ENCODE peak calls at places on chromosomes 3 and 15, in ten cellular contexts. N is HFFc6; B is RKO; Y is stimulated activated CD8-positive, alpha-beta memory T cell treated with anti-CD3 and anti-CD28 coated beads, Interleukin-12 subunit alpha, Interleukin-12 subunit beta, amount 100 ng/mL, for 4 hours; H is HTR-8/SVneo; W is cerebellar nuclear complex; K is WTC11; J is G401; F is stimulated activated CD4-positive, alpha-beta T cell treated with anti-CD3 and anti-CD28 coated beads, Interleukin-2, amount 100 ng/mL, for 48 hours; D is T follicular helper cell. Q is an unnamed sample.

GRCh38 chr3:158097571-158098553 is 8.4 kb downstream of the SHOX2 start:
- DNase-seq in N (no peak), B (peak), Y (no peak), H (peak), W (no peak), K (peak), J (no peak), F (peak), D (peak), Q (peak)

GRCh38 chr15:71316911-71317310 is 201.6 kb downstream of the THSD4 start:
- DNase-seq in N (no peak), B (no peak), Y (no peak), H (no peak), W (no peak), K (no peak), J (no peak), F (no peak), D (no peak), Q (no peak)

GRCh38 chr3:189303584-189303983 is 131.8 kb downstream of the TPRG1 start:
- DNase-seq in N (no peak), B (no peak), Y (no peak), H (no peak), W (no peak), K (no peak), J (no peak), F (no peak), D (no peak), Q (no peak)

GRCh38 chr15:79523266-79523665 is 91.1 kb downstream of the MINAR1 start:
- DNase-seq in N (peak), B (no peak), Y (no peak), H (no peak), W (no peak), K (no peak), J (no peak), F (no peak), D (no peak), Q (no peak)

GRCh38 chr15:52103217-52104207 is 9.1 kb downstream of the BCL2L10 start:
- DNase-seq in N (peak), B (peak), Y (no peak), H (peak), W (no peak), K (no peak), J (no peak), F (no peak), D (no peak), Q (no peak)

GRCh38 chr15:34360298-34360697 is 6.7 kb downstream of the LPCAT4 start:
- DNase-seq in N (peak), B (peak), Y (no peak), H (no peak), W (no peak), K (peak), J (no peak), F (no peak), D (no peak), Q (no peak)

GRCh38 chr3:46468758-46469600 is 4.3 kb upstream of the LTF start:
- DNase-seq in N (no peak), B (no peak), Y (no peak), H (no peak), W (no peak), K (no peak), J (no peak), F (no peak), D (no peak), Q (no peak)

GRCh38 chr15:29103825-29104565 is 165.6 kb downstream of the NSMCE3 start:
- DNase-seq in N (peak), B (no peak), Y (no peak), H (peak), W (peak), K (peak), J (peak), F (peak), D (peak), Q (peak)

GRCh38 chr15:66195621-66196230 is 57.8 kb downstream of the MEGF11 start:
- DNase-seq in N (no peak), B (no peak), Y (no peak), H (no peak), W (no peak), K (no peak), J (no peak), F (no peak), D (no peak), Q (no peak)

GRCh38 chr15:58398053-58398452 is 33.7 kb upstream of the LIPC start:
- DNase-seq in N (no peak), B (no peak), Y (no peak), H (no peak), W (no peak), K (no peak), J (peak), F (no peak), D (no peak), Q (no peak)

GRCh38 chr15:84600331-84600686 is 500 bp upstream of the ZSCAN2 start:
- DNase-seq in N (peak), B (peak), Y (peak), H (peak), W (no peak), K (peak), J (peak), F (peak), D (peak), Q (peak)

GRCh38 chr3:83523470-83524073 is 1435.2 kb upstream of the CADM2 start:
- DNase-seq in N (no peak), B (peak), Y (no peak), H (peak), W (no peak), K (peak), J (peak), F (no peak), D (no peak), Q (no peak)

GRCh38 chr15:42616107-42616506 is 40.7 kb downstream of the STARD9 start:
- DNase-seq in N (no peak), B (no peak), Y (no peak), H (no peak), W (no peak), K (no peak), J (no peak), F (no peak), D (no peak), Q (no peak)

GRCh38 chr15:88871313-88871712 is 24.0 kb downstream of the HAPLN3 start:
- DNase-seq in N (no peak), B (no peak), Y (no peak), H (no peak), W (no peak), K (no peak), J (no peak), F (no peak), D (no peak), Q (no peak)

GRCh38 chr3:100210777-100211145 is 50.0 kb upstream of the TBC1D23 start:
- DNase-seq in N (peak), B (no peak), Y (no peak), H (no peak), W (no peak), K (no peak), J (no peak), F (no peak), D (no peak), Q (no peak)

GRCh38 chr3:10310578-10310977 is 10.3 kb downstream of the SEC13 start:
- DNase-seq in N (peak), B (no peak), Y (no peak), H (no peak), W (no peak), K (no peak), J (no peak), F (no peak), D (no peak), Q (no peak)

GRCh38 chr3:29382399-29382798 is 101.5 kb downstream of the RBMS3 start:
- DNase-seq in N (no peak), B (no peak), Y (no peak), H (no peak), W (no peak), K (no peak), J (no peak), F (no peak), D (no peak), Q (no peak)

GRCh38 chr3:87873136-87873535 is 185.7 kb downstream of the CGGBP1 start:
- DNase-seq in N (peak), B (peak), Y (no peak), H (no peak), W (no peak), K (no peak), J (no peak), F (no peak), D (no peak), Q (no peak)

GRCh38 chr3:156233875-156234274 is 113.5 kb downstream of the KCNAB1 start:
- DNase-seq in N (no peak), B (no peak), Y (no peak), H (peak), W (no peak), K (no peak), J (no peak), F (no peak), D (no peak), Q (no peak)

GRCh38 chr15:52714968-52715367 is 35.8 kb upstream of the ATOSA start:
- DNase-seq in N (no peak), B (no peak), Y (no peak), H (no peak), W (no peak), K (no peak), J (no peak), F (no peak), D (no peak), Q (no peak)

GRCh38 chr3:156795890-156796451 is 30.2 kb upstream of the LEKR1 start:
- DNase-seq in N (no peak), B (peak), Y (no peak), H (no peak), W (no peak), K (no peak), J (no peak), F (no peak), D (no peak), Q (no peak)

GRCh38 chr3:64696896-64697295 is 9.1 kb upstream of the ADAMTS9 start:
- DNase-seq in N (no peak), B (no peak), Y (no peak), H (no peak), W (no peak), K (no peak), J (no peak), F (no peak), D (no peak), Q (no peak)

GRCh38 chr3:29314727-29315088 is 33.8 kb downstream of the RBMS3 start:
- DNase-seq in N (no peak), B (no peak), Y (no peak), H (no peak), W (no peak), K (no peak), J (no peak), F (no peak), D (no peak), Q (no peak)

Q was measured in activated CD4-positive, alpha-beta T cell treated with anti-CD3 and anti-CD28 coated beads, Interleukin-2, amount 50 U/mL, for 1 hour.